ENCODE peak calls at places on chromosomes 4 and X, in six cellular contexts. M is AG04450, N is suprapubic skin, G is thoracic aorta, X is upper lobe of left lung, L is nephron progenitor cell. V is an unnamed sample.

GRCh38 chr4:182576609-182577289 is 333.5 kb downstream of the TENM3 start:
- DNase-seq in N (no peak), G (no peak), M (peak), X (no peak), L (no peak), V (no peak)

GRCh38 chrX:16185725-16186136 is 18.4 kb downstream of the MAGEB17 start:
- DNase-seq in X (no peak), G (no peak), M (peak), L (no peak), N (no peak), V (peak)

GRCh38 chr4:1639299-1639868 is 44.7 kb downstream of the FAM53A start:
- DNase-seq in N (no peak), X (peak), M (no peak), G (no peak), L (no peak), V (no peak)

GRCh38 chrX:37759878-37760418 is 19.9 kb upstream of the CYBB start:
- DNase-seq in L (no peak), G (no peak), X (no peak), N (no peak), M (no peak), V (no peak)

GRCh38 chr4:145709336-145709735 is 29.4 kb downstream of the C4orf51 start:
- DNase-seq in G (no peak), X (no peak), L (no peak), M (no peak), N (no peak), V (no peak)

GRCh38 chrX:94204524-94204923 is 530.5 kb downstream of the FAM133A start:
- DNase-seq in G (no peak), X (no peak), N (no peak), M (no peak), L (no peak), V (no peak)

GRCh38 chr4:86592553-86593249 is 1.4 kb upstream of the PTPN13 start:
- DNase-seq in N (no peak), M (no peak), X (no peak), G (no peak), L (no peak), V (no peak)

GRCh38 chrX:110059410-110059809 is 56.5 kb downstream of the TMEM164 start:
- DNase-seq in L (no peak), M (no peak), G (no peak), N (no peak), X (no peak), V (no peak)

GRCh38 chr4:24557036-24558022 is 27.0 kb downstream of the DHX15 start:
- DNase-seq in N (no peak), L (no peak), G (no peak), M (no peak), X (no peak), V (no peak)

GRCh38 chr4:156773648-156774357 is 197.8 kb downstream of the PDGFC start:
- DNase-seq in M (no peak), X (no peak), G (no peak), L (no peak), N (no peak), V (no peak)

GRCh38 chr4:185657191-185657590 is 121.9 kb upstream of the PDLIM3 start:
- DNase-seq in G (no peak), N (no peak), X (no peak), L (no peak), M (no peak), V (no peak)

GRCh38 chrX:46647251-46647650 is 73.7 kb downstream of the CHST7 start:
- DNase-seq in X (no peak), G (no peak), M (no peak), N (no peak), L (no peak), V (no peak)

GRCh38 chrX:68199062-68199848 is 234.0 kb downstream of the OPHN1 start:
- DNase-seq in X (no peak), G (no peak), M (no peak), N (no peak), L (no peak), V (no peak)

GRCh38 chr4:177163532-177163931 is 146.1 kb upstream of the NEIL3 start:
- DNase-seq in M (no peak), L (no peak), X (no peak), N (no peak), G (no peak), V (no peak)

GRCh38 chr4:108396900-108397299 is 223.5 kb upstream of the RPL34 start:
- DNase-seq in G (no peak), X (no peak), L (no peak), N (no peak), M (no peak), V (no peak)

GRCh38 chr4:89878611-89879010 is 16.0 kb upstream of the MMRN1 start:
- DNase-seq in M (no peak), G (no peak), L (no peak), X (no peak), N (no peak), V (no peak)

GRCh38 chr4:1664141-1664540 is 20.0 kb downstream of the FAM53A start:
- DNase-seq in G (no peak), N (no peak), M (no peak), X (no peak), L (no peak), V (no peak)

GRCh38 chr4:128454281-128455075 is 166.9 kb upstream of the PGRMC2 start:
- DNase-seq in X (no peak), N (peak), L (peak), M (peak), G (peak), V (peak)

GRCh38 chr4:120215350-120215749 is 148.7 kb upstream of the MAD2L1 start:
- DNase-seq in N (no peak), L (no peak), M (no peak), G (no peak), X (no peak), V (no peak)

GRCh38 chr4:155891058-155891457 is 12.4 kb upstream of the TDO2 start:
- DNase-seq in L (no peak), X (no peak), M (no peak), G (no peak), N (no peak), V (no peak)

GRCh38 chrX:1464282-1465131 is 11.8 kb upstream of the ASMTL start:
- DNase-seq in G (no peak), L (no peak), M (no peak), N (no peak), X (no peak), V (no peak)

GRCh38 chrX:132226169-132226568 is 6.9 kb upstream of the RAP2C start:
- DNase-seq in G (no peak), N (no peak), L (no peak), M (no peak), X (no peak), V (no peak)

GRCh38 chrX:52933213-52933612 is 25.1 kb downstream of the FAM156A start:
- DNase-seq in L (no peak), X (no peak), N (no peak), M (no peak), G (no peak), V (no peak)

GRCh38 chr4:75714681-75715080 is 9.7 kb upstream of the USO1 start:
- DNase-seq in M (no peak), L (no peak), N (no peak), X (no peak), G (no peak), V (no peak)

GRCh38 chrX:150690126-150690525 is 3.1 kb upstream of the MTMR1 start:
- DNase-seq in N (no peak), G (no peak), M (peak), X (no peak), L (no peak), V (no peak)

GRCh38 chrX:20654596-20655106 is 387.9 kb upstream of the RPS6KA3 start:
- DNase-seq in N (no peak), M (no peak), L (no peak), G (no peak), X (no peak), V (no peak)

GRCh38 chrX:12936947-12937346 is 30.5 kb downstream of the TLR8 start:
- DNase-seq in L (no peak), X (no peak), N (no peak), G (no peak), M (no peak), V (no peak)

GRCh38 chrX:46637937-46638336 is 64.4 kb downstream of the CHST7 start:
- DNase-seq in L (no peak), X (no peak), G (no peak), N (no peak), M (no peak), V (peak)

GRCh38 chrX:148500428-148501120 is at the start of gene AFF2:
- DNase-seq in M (no peak), L (peak), G (no peak), X (peak), N (peak), V (peak)

GRCh38 chr4:52655505-52655904 is 3.6 kb downstream of the USP46 start:
- DNase-seq in L (no peak), M (no peak), G (no peak), X (no peak), N (no peak), V (no peak)

GRCh38 chrX:10492250-10492649 is 128.1 kb downstream of the MID1 start:
- DNase-seq in M (no peak), L (no peak), G (no peak), X (no peak), N (no peak), V (no peak)

GRCh38 chr4:113831469-113831868 is 69.9 kb upstream of the CAMK2D start:
- DNase-seq in N (no peak), M (no peak), G (no peak), X (no peak), L (no peak), V (no peak)

GRCh38 chr4:6355052-6355451 is 85.4 kb downstream of the WFS1 start:
- DNase-seq in N (no peak), X (no peak), M (no peak), L (no peak), G (no peak), V (no peak)

GRCh38 chrX:69229436-69229835 is 64.2 kb upstream of the PJA1 start:
- DNase-seq in L (no peak), X (no peak), N (no peak), G (no peak), M (peak), V (no peak)

GRCh38 chr4:66741081-66741480 is 804.2 kb downstream of the CENPC start:
- DNase-seq in G (no peak), N (no peak), X (no peak), L (no peak), M (no peak), V (no peak)

GRCh38 chr4:176971576-176972105 is 178.9 kb upstream of the VEGFC start:
- DNase-seq in N (no peak), X (no peak), G (no peak), M (no peak), L (no peak), V (no peak)

GRCh38 chrX:23783569-23784486 is 855 bp downstream of the SAT1 start:
- DNase-seq in N (no peak), X (no peak), L (peak), G (no peak), M (no peak), V (no peak)

GRCh38 chr4:100063355-100063754 is 113.3 kb upstream of the H2AZ1 start:
- DNase-seq in X (no peak), M (no peak), N (no peak), L (no peak), G (no peak), V (no peak)

GRCh38 chr4:11590132-11590531 is 161.4 kb upstream of the HS3ST1 start:
- DNase-seq in G (no peak), M (no peak), L (no peak), N (no peak), X (no peak), V (no peak)

GRCh38 chrX:28177202-28177601 is 196.0 kb upstream of the DCAF8L1 start:
- DNase-seq in M (no peak), G (no peak), N (no peak), L (no peak), X (no peak), V (peak)
- TF ChIP-seq CTCF in M (peak), G (no peak), N (no peak), L (peak), X (no peak), V (no peak)

GRCh38 chr4:72971572-72971971 is 97.9 kb downstream of the COX18 start:
- DNase-seq in G (no peak), L (no peak), M (peak), X (no peak), N (no peak), V (no peak)

GRCh38 chr4:72969957-72970356 is 99.6 kb downstream of the COX18 start:
- DNase-seq in X (no peak), L (no peak), N (no peak), M (peak), G (peak), V (no peak)

GRCh38 chr4:72970756-72971155 is 98.8 kb downstream of the COX18 start:
- DNase-seq in G (no peak), L (no peak), X (no peak), N (no peak), M (no peak), V (no peak)

GRCh38 chr4:72966652-72967051 is 102.9 kb downstream of the COX18 start:
- DNase-seq in N (no peak), X (no peak), L (no peak), M (no peak), G (no peak), V (no peak)
- TF ChIP-seq CTCF in N (no peak), X (no peak), L (no peak), M (no peak), G (no peak), V (no peak)

GRCh38 chr4:14560577-14560976 is 441.7 kb upstream of the CPEB2 start:
- DNase-seq in G (no peak), M (no peak), N (no peak), X (no peak), L (no peak), V (no peak)
- TF ChIP-seq CTCF in G (no peak), M (no peak), N (no peak), X (no peak), L (no peak), V (no peak)

GRCh38 chr4:17463606-17464005 is 48.3 kb downstream of the QDPR start:
- DNase-seq in X (no peak), L (no peak), M (no peak), N (no peak), G (no peak), V (no peak)

GRCh38 chr4:17469931-17470674 is 41.8 kb downstream of the QDPR start:
- DNase-seq in M (no peak), X (no peak), L (no peak), G (no peak), N (no peak), V (no peak)

GRCh38 chr4:17468638-17469221 is 43.2 kb downstream of the QDPR start:
- DNase-seq in X (no peak), M (no peak), N (no peak), L (peak), G (no peak), V (peak)
- TF ChIP-seq CTCF in X (peak), M (peak), N (no peak), L (peak), G (peak), V (peak)

GRCh38 chrX:66760648-66761047 is 121.8 kb upstream of the EDA2R start:
- DNase-seq in G (no peak), L (no peak), M (no peak), X (no peak), N (no peak), V (no peak)
- TF ChIP-seq CTCF in G (peak), L (no peak), M (no peak), X (no peak), N (no peak), V (no peak)

GRCh38 chr4:91089194-91089593 is 962.0 kb downstream of the CCSER1 start:
- DNase-seq in L (no peak), N (no peak), M (no peak), X (no peak), G (no peak), V (no peak)

GRCh38 chr4:91087743-91088142 is 960.5 kb downstream of the CCSER1 start:
- DNase-seq in M (no peak), X (no peak), N (no peak), G (no peak), L (no peak), V (no peak)

GRCh38 chr4:91092398-91092955 is 965.3 kb downstream of the CCSER1 start:
- DNase-seq in N (no peak), L (no peak), X (no peak), G (no peak), M (no peak), V (no peak)
- TF ChIP-seq CTCF in N (no peak), L (no peak), X (no peak), G (no peak), M (no peak), V (no peak)

V was measured in GM10248.